ENCODE peak calls at places on chromosomes 3 and 15, in eight cellular contexts. F is foreskin fibroblast; H is activated CD8-positive, alpha-beta T cell treated with anti-CD3 and anti-CD28 coated beads for 36 hours; N is tibial artery; K is GM12865; J is spleen; Y is progenitor cell of endocrine pancreas; E is neural crest cell. V is an unnamed sample.

GRCh38 chr15:85073556-85074194 is 92.0 kb downstream of the PDE8A start:
- DNase-seq in F (no peak), H (peak; percentile 39), N (no peak), K (no peak), J (no peak), Y (no peak), E (no peak), V (no peak)

GRCh38 chr15:90211009-90211408 is 9.9 kb downstream of the SEMA4B start:
- DNase-seq in F (no peak), H (no peak), N (no peak), K (no peak), J (no peak), Y (no peak), E (no peak), V (no peak)

GRCh38 chr15:99224372-99224771 is 25.0 kb downstream of the TTC23 start:
- DNase-seq in F (no peak), H (no peak), N (no peak), K (no peak), J (no peak), Y (no peak), E (no peak), V (no peak)

GRCh38 chr15:100400996-100401395 is 59.2 kb upstream of the ADAMTS17 start:
- DNase-seq in F (no peak), H (no peak), N (no peak), K (no peak), J (no peak), Y (no peak), E (no peak), V (no peak)

GRCh38 chr3:10964537-10965167 is 27.9 kb upstream of the SLC6A1 start:
- DNase-seq in F (no peak), H (peak; percentile 23), N (no peak), K (peak; percentile 10), J (no peak), Y (peak; percentile 36), E (peak; percentile 39), V (peak; percentile 51)

GRCh38 chr3:38640661-38641441 is 8.6 kb downstream of the SCN5A start:
- DNase-seq in F (no peak), H (no peak), N (peak; percentile 29), K (no peak), J (peak; percentile 66), Y (no peak), E (peak; percentile 48), V (no peak)

GRCh38 chr3:158727499-158728377 is 4.5 kb downstream of the RARRES1 start:
- DNase-seq in F (peak; percentile 48), H (peak; percentile 67), N (no peak), K (peak; percentile 73), J (no peak), Y (peak; percentile 16), E (peak; percentile 51), V (peak; percentile 81)

GRCh38 chr3:59189561-59190338 is 139.9 kb upstream of the CFAP20DC start:
- DNase-seq in F (no peak), H (no peak), N (no peak), K (no peak), J (no peak), Y (no peak), E (no peak), V (no peak)

GRCh38 chr3:21435871-21436270 is 315.1 kb downstream of the ZNF385D start:
- DNase-seq in F (peak; percentile 94), H (no peak), N (no peak), K (no peak), J (no peak), Y (no peak), E (no peak), V (no peak)

GRCh38 chr3:61387817-61388216 is 136.6 kb upstream of the FHIT start:
- DNase-seq in F (no peak), H (no peak), N (no peak), K (no peak), J (no peak), Y (no peak), E (no peak), V (no peak)

GRCh38 chr15:85379403-85380131 is 836 bp upstream of the AKAP13 start:
- DNase-seq in F (no peak), H (peak; percentile 64), N (no peak), K (peak; percentile 59), J (no peak), Y (no peak), E (no peak), V (no peak)

GRCh38 chr15:58487724-58488120 is 55.9 kb downstream of the LIPC start:
- DNase-seq in F (no peak), H (no peak), N (no peak), K (no peak), J (no peak), Y (no peak), E (no peak), V (no peak)

GRCh38 chr15:58486564-58486963 is 54.8 kb downstream of the LIPC start:
- DNase-seq in F (no peak), H (no peak), N (no peak), K (no peak), J (no peak), Y (no peak), E (no peak), V (no peak)

GRCh38 chr15:58487041-58487723 is 55.4 kb downstream of the LIPC start:
- DNase-seq in F (no peak), H (no peak), N (no peak), K (no peak), J (no peak), Y (no peak), E (no peak), V (no peak)

GRCh38 chr15:58484794-58485600 is 53.2 kb downstream of the LIPC start:
- DNase-seq in F (no peak), H (peak; percentile 72), N (no peak), K (no peak), J (no peak), Y (no peak), E (no peak), V (no peak)

GRCh38 chr15:58486062-58486461 is 54.3 kb downstream of the LIPC start:
- DNase-seq in F (no peak), H (no peak), N (no peak), K (peak; percentile 21), J (no peak), Y (no peak), E (no peak), V (peak; percentile 40)
- TF ChIP-seq CTCF in F (no peak), H (no peak), N (no peak), K (no peak), J (no peak), Y (no peak), E (no peak), V (no peak)

DNA sequence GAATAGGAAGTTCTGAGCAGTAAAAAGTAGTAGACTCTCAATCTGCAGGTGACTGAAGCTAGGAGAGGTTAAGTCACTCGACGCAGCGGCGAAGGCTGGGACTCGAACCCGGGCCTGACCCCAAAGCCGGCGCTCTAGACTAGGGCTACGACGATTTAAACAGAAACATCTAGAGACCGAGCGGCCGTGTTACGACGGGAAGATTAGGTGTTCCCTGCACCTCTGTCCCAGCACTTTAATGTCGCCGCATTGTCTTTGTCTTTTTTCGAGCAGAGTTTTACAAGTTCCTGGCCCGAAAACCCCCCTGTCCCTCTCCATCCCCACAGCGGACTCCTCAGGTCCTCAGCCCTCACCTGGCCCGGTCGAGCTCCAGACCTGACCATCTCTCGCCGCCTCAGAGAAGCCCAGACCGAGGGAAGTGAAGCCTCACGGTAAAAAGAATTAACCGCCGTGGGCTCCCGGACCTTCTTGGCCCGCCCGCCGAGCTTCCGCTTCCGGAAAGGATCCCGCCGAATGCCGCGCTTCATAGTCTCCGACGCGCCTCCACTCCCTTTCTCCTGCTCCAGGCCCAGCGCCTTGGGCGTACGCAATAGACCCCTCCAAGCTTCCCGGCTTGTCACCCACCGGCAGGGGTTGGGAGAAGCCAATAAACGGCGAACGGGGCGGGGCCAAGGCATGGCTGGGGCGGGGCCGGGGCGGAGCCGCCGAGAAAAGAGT is at the start of gene CCDC14:
- DNase-seq in F (peak; percentile 93), H (peak; percentile 83), N (peak; percentile 97), K (peak; percentile 88), J (peak; percentile 94), Y (peak; percentile 92), E (peak; percentile 92), V (peak; percentile 92)
- TF ChIP-seq CTCF in F (no peak), H (no peak), N (no peak), K (no peak), J (no peak), Y (no peak), E (no peak), V (no peak)

DNA sequence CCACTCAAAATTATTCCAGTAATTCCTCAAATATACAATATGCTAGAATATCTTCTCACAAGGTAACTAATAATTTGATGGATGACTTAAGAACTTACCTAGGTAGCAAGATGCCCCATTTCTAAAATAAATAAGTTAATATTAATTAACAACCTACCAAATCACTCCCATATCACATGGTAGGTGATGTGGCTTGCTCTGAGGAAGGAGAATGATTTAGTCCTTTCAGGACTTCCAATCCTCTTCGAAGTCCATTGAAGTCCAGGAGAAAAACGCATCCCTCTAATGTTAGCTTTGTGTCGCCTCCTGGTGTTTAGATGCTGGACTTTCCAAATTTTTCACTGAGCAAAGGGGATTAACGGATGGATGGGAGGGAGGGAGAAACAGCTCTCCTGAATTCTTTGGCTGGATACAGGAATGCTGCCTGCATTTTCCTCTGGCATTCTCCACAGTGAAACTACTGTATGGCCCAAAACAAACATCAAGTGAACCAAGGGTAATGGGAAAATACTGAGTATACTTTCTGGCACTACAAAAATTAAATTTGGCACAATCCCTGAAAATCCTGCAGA is 58.6 kb downstream of the PRICKLE2 start:
- DNase-seq in F (no peak), H (no peak), N (no peak), K (no peak), J (no peak), Y (no peak), E (no peak), V (no peak)
- TF ChIP-seq CTCF in F (no peak), H (no peak), N (peak; percentile 30), K (no peak), J (no peak), Y (no peak), E (peak; percentile 37), V (peak; percentile 32)

GRCh38 chr3:188788621-188789081 is 383.1 kb upstream of the TPRG1 start:
- DNase-seq in F (peak; percentile 95), H (peak; percentile 94), N (no peak), K (peak; percentile 4), J (no peak), Y (no peak), E (no peak), V (no peak)

GRCh38 chr3:188797045-188797444 is 374.7 kb upstream of the TPRG1 start:
- DNase-seq in F (no peak), H (no peak), N (no peak), K (no peak), J (no peak), Y (no peak), E (no peak), V (no peak)

GRCh38 chr3:188796122-188796631 is 375.6 kb upstream of the TPRG1 start:
- DNase-seq in F (peak; percentile 95), H (no peak), N (no peak), K (peak; percentile 35), J (no peak), Y (no peak), E (no peak), V (no peak)

GRCh38 chr3:188789201-188789600 is 382.6 kb upstream of the TPRG1 start:
- DNase-seq in F (no peak), H (peak; percentile 23), N (no peak), K (no peak), J (no peak), Y (no peak), E (no peak), V (no peak)

DNA sequence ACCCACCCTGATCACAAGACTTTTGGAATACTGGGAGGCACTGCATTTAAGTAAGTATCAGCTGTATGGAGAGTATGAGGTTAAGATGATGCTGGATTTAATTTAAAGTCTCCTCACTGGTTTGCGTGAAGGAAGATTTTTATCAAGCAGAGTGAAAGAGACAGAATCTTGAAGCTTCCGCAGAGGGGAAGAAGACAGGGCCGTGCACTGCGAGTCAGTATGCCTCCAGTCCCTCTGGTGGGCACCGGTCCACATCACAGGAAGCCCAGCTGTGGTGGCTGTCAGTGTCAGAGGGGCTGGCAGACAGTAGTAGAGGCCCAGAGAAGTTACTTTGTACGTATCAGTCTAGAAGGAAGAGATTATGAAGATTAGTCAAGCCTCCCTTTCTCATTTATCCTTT is 379.0 kb upstream of the TPRG1 start:
- DNase-seq in F (no peak), H (peak; percentile 16), N (no peak), K (no peak), J (no peak), Y (no peak), E (peak; percentile 33), V (no peak)
- TF ChIP-seq CTCF in F (peak; percentile 20), H (no peak), N (no peak), K (no peak), J (no peak), Y (peak; percentile 36), E (peak; percentile 53), V (no peak)

V was measured in K562.